ENCODE peak calls at places on chromosomes 13 and 19, in eight cellular contexts. C is putamen, W is NCI-H2081 treated with DMSO at 0.1 percent for 48 hours, R is ELR, V is stomach, Z is astrocyte, M is lower leg skin, U is GM13976. X is an unnamed sample.

GRCh38 chr13:49932066-49932465 is 4.1 kb downstream of the SPRYD7 start:
- DNase-seq in C (no peak), W (no peak), R (no peak), V (no peak), Z (no peak), M (no peak), U (no peak), X (no peak)

GRCh38 chr13:106186366-106187030 is 349.0 kb downstream of the EFNB2 start:
- DNase-seq in C (no peak), W (no peak), R (peak), V (no peak), Z (peak), M (no peak), U (no peak), X (no peak)

GRCh38 chr19:36837902-36838783 is at the start of gene ZNF790:
- DNase-seq in C (peak), W (peak), R (peak), V (peak), Z (peak), M (peak), U (peak), X (peak)

GRCh38 chr13:82654851-82655517 is 1227.3 kb downstream of the SLITRK1 start:
- DNase-seq in C (peak), W (no peak), R (peak), V (no peak), Z (peak), M (peak), U (no peak), X (peak)

GRCh38 chr13:88042489-88042888 is 371.3 kb downstream of the SLITRK5 start:
- DNase-seq in C (no peak), W (no peak), R (peak), V (no peak), Z (peak), M (no peak), U (no peak), X (no peak)

GRCh38 chr19:58196911-58197616 is 14.2 kb downstream of the ZNF274 start:
- DNase-seq in C (no peak), W (no peak), R (peak), V (no peak), Z (peak), M (no peak), U (no peak), X (no peak)

GRCh38 chr19:6086081-6086858 is 24.0 kb downstream of the RFX2 start:
- DNase-seq in C (no peak), W (no peak), R (peak), V (no peak), Z (no peak), M (no peak), U (no peak), X (no peak)

GRCh38 chr19:401836-402535 is 7.0 kb downstream of the C2CD4C start:
- DNase-seq in C (no peak), W (no peak), R (no peak), V (no peak), Z (no peak), M (peak), U (no peak), X (no peak)